ENCODE peak calls at places on chromosomes 3 and 15, in nine cellular contexts. One of them, this sample, is unnamed.

GRCh38 chr15:63308947-63309346 is 31.5 kb downstream of the APH1B start:
- DNase-seq in AG08395: no peak
- DNase-seq in mucosa of descending colon: no peak
- DNase-seq in kidney epithelial cell: no peak
- DNase-seq in ecto neural progenitor cell: no peak
- DNase-seq in CD8-positive, alpha-beta T cell: no peak
- DNase-seq in fibroblast of the conjunctiva: no peak
- DNase-seq in GM10248: no peak
- DNase-seq in left lung: no peak
- DNase-seq in this sample: no peak

GRCh38 chr15:70289191-70289955 is 191.7 kb upstream of the TLE3 start:
- DNase-seq in CD8-positive, alpha-beta T cell: no peak
- DNase-seq in kidney epithelial cell: no peak
- DNase-seq in AG08395: peak; percentile 38
- DNase-seq in GM10248: no peak
- DNase-seq in ecto neural progenitor cell: no peak
- DNase-seq in left lung: no peak
- DNase-seq in mucosa of descending colon: no peak
- DNase-seq in fibroblast of the conjunctiva: no peak
- DNase-seq in this sample: no peak

GRCh38 chr3:89570465-89570864 is 463.0 kb downstream of the EPHA3 start:
- DNase-seq in AG08395: no peak
- DNase-seq in ecto neural progenitor cell: no peak
- DNase-seq in fibroblast of the conjunctiva: no peak
- DNase-seq in kidney epithelial cell: no peak
- DNase-seq in left lung: peak; percentile 41
- DNase-seq in mucosa of descending colon: no peak
- DNase-seq in CD8-positive, alpha-beta T cell: no peak
- DNase-seq in GM10248: no peak
- DNase-seq in this sample: no peak

GRCh38 chr3:42701371-42702065 is 1.1 kb downstream of the HHATL start:
- DNase-seq in left lung: peak; percentile 85
- DNase-seq in GM10248: peak; percentile 78
- DNase-seq in mucosa of descending colon: peak; percentile 64
- DNase-seq in AG08395: peak; percentile 80
- DNase-seq in CD8-positive, alpha-beta T cell: peak; percentile 41
- DNase-seq in kidney epithelial cell: no peak
- DNase-seq in fibroblast of the conjunctiva: no peak
- DNase-seq in ecto neural progenitor cell: peak; percentile 88
- DNase-seq in this sample: peak; percentile 36

GRCh38 chr3:196903740-196904139 is 36.0 kb downstream of the SENP5 start:
- DNase-seq in CD8-positive, alpha-beta T cell: no peak
- DNase-seq in kidney epithelial cell: no peak
- DNase-seq in mucosa of descending colon: no peak
- DNase-seq in GM10248: no peak
- DNase-seq in left lung: no peak
- DNase-seq in ecto neural progenitor cell: no peak
- DNase-seq in fibroblast of the conjunctiva: no peak
- DNase-seq in AG08395: no peak
- DNase-seq in this sample: no peak

GRCh38 chr3:36911990-36912804 is 32.7 kb downstream of the TRANK1 start:
- DNase-seq in left lung: no peak
- DNase-seq in GM10248: peak; percentile 82
- DNase-seq in kidney epithelial cell: peak; percentile 80
- DNase-seq in ecto neural progenitor cell: no peak
- DNase-seq in mucosa of descending colon: peak; percentile 33
- DNase-seq in AG08395: peak; percentile 41
- DNase-seq in CD8-positive, alpha-beta T cell: no peak
- DNase-seq in fibroblast of the conjunctiva: peak; percentile 45
- DNase-seq in this sample: no peak

GRCh38 chr3:147200545-147200944 is 205.8 kb downstream of the ZIC4 start:
- DNase-seq in GM10248: no peak
- DNase-seq in ecto neural progenitor cell: no peak
- DNase-seq in CD8-positive, alpha-beta T cell: no peak
- DNase-seq in kidney epithelial cell: no peak
- DNase-seq in left lung: no peak
- DNase-seq in fibroblast of the conjunctiva: no peak
- DNase-seq in mucosa of descending colon: no peak
- DNase-seq in AG08395: no peak
- DNase-seq in this sample: no peak

GRCh38 chr3:12229144-12229871 is 59.6 kb upstream of the PPARG start:
- DNase-seq in fibroblast of the conjunctiva: no peak
- DNase-seq in ecto neural progenitor cell: no peak
- DNase-seq in kidney epithelial cell: no peak
- DNase-seq in AG08395: no peak
- DNase-seq in mucosa of descending colon: no peak
- DNase-seq in CD8-positive, alpha-beta T cell: no peak
- DNase-seq in GM10248: no peak
- DNase-seq in left lung: no peak
- DNase-seq in this sample: no peak

GRCh38 chr3:194957743-194958240 is 272.1 kb downstream of the FAM43A start:
- DNase-seq in kidney epithelial cell: no peak
- DNase-seq in CD8-positive, alpha-beta T cell: no peak
- DNase-seq in ecto neural progenitor cell: peak; percentile 19
- DNase-seq in AG08395: no peak
- DNase-seq in GM10248: no peak
- DNase-seq in mucosa of descending colon: no peak
- DNase-seq in left lung: no peak
- DNase-seq in fibroblast of the conjunctiva: no peak
- DNase-seq in this sample: no peak